ENCODE peak calls at places on chromosomes 16 and 17, in ten cellular contexts. One of them, this sample, is unnamed.

GRCh38 chr17:70307430-70307829 is 138.1 kb downstream of the KCNJ2 start:
- DNase-seq in LoVo: no peak
- DNase-seq in left ventricle myocardium inferior: no peak
- DNase-seq in stomach: no peak
- DNase-seq in amniotic stem cell: no peak
- DNase-seq in NCI-H510A treated with DMSO at 0.1 percent for 48 hours: no peak
- DNase-seq in NCI-H2029 treated with DMSO at 0.1 percent for 48 hours: no peak
- DNase-seq in left colon: no peak
- DNase-seq in cardiac muscle cell: no peak
- DNase-seq in SK-N-MC: no peak
- DNase-seq in this sample: no peak

GRCh38 chr16:70342016-70342415 is 4.7 kb upstream of the DDX19A start:
- DNase-seq in LoVo: no peak
- DNase-seq in left ventricle myocardium inferior: no peak
- DNase-seq in stomach: no peak
- DNase-seq in amniotic stem cell: no peak
- DNase-seq in NCI-H510A treated with DMSO at 0.1 percent for 48 hours: no peak
- DNase-seq in NCI-H2029 treated with DMSO at 0.1 percent for 48 hours: no peak
- DNase-seq in left colon: no peak
- DNase-seq in cardiac muscle cell: peak; percentile 72
- DNase-seq in SK-N-MC: no peak
- DNase-seq in this sample: no peak

GRCh38 chr17:50239913-50240312 is 34.4 kb upstream of the TMEM92 start:
- DNase-seq in LoVo: no peak
- DNase-seq in left ventricle myocardium inferior: no peak
- DNase-seq in stomach: no peak
- DNase-seq in amniotic stem cell: no peak
- DNase-seq in NCI-H510A treated with DMSO at 0.1 percent for 48 hours: no peak
- DNase-seq in NCI-H2029 treated with DMSO at 0.1 percent for 48 hours: no peak
- DNase-seq in left colon: no peak
- DNase-seq in cardiac muscle cell: no peak
- DNase-seq in SK-N-MC: no peak
- DNase-seq in this sample: no peak

GRCh38 chr17:48510761-48511604 is 19.8 kb downstream of the HOXB1 start:
- DNase-seq in LoVo: no peak
- DNase-seq in left ventricle myocardium inferior: no peak
- DNase-seq in stomach: no peak
- DNase-seq in amniotic stem cell: no peak
- DNase-seq in NCI-H510A treated with DMSO at 0.1 percent for 48 hours: no peak
- DNase-seq in NCI-H2029 treated with DMSO at 0.1 percent for 48 hours: no peak
- DNase-seq in left colon: no peak
- DNase-seq in cardiac muscle cell: no peak
- DNase-seq in SK-N-MC: no peak
- DNase-seq in this sample: no peak

GRCh38 chr16:79114759-79115158 is 485.8 kb downstream of the MAF start:
- DNase-seq in LoVo: no peak
- DNase-seq in left ventricle myocardium inferior: no peak
- DNase-seq in stomach: no peak
- DNase-seq in amniotic stem cell: no peak
- DNase-seq in NCI-H510A treated with DMSO at 0.1 percent for 48 hours: no peak
- DNase-seq in NCI-H2029 treated with DMSO at 0.1 percent for 48 hours: no peak
- DNase-seq in left colon: no peak
- DNase-seq in cardiac muscle cell: peak; percentile 10
- DNase-seq in SK-N-MC: no peak
- DNase-seq in this sample: no peak

GRCh38 chr17:82072827-82073226 is 7.2 kb upstream of the DUS1L start:
- DNase-seq in LoVo: peak; percentile 30
- DNase-seq in left ventricle myocardium inferior: no peak
- DNase-seq in stomach: no peak
- DNase-seq in amniotic stem cell: no peak
- DNase-seq in NCI-H510A treated with DMSO at 0.1 percent for 48 hours: no peak
- DNase-seq in NCI-H2029 treated with DMSO at 0.1 percent for 48 hours: no peak
- DNase-seq in left colon: peak; percentile 54
- DNase-seq in cardiac muscle cell: no peak
- DNase-seq in SK-N-MC: no peak
- DNase-seq in this sample: no peak

GRCh38 chr16:86733526-86734254 is 155.3 kb downstream of the FOXL1 start:
- DNase-seq in LoVo: no peak
- DNase-seq in left ventricle myocardium inferior: no peak
- DNase-seq in stomach: no peak
- DNase-seq in amniotic stem cell: no peak
- DNase-seq in NCI-H510A treated with DMSO at 0.1 percent for 48 hours: no peak
- DNase-seq in NCI-H2029 treated with DMSO at 0.1 percent for 48 hours: no peak
- DNase-seq in left colon: no peak
- DNase-seq in cardiac muscle cell: no peak
- DNase-seq in SK-N-MC: no peak
- DNase-seq in this sample: no peak

GRCh38 chr17:2562162-2562858 is 31.1 kb upstream of the PAFAH1B1 start:
- DNase-seq in LoVo: no peak
- DNase-seq in left ventricle myocardium inferior: no peak
- DNase-seq in stomach: no peak
- DNase-seq in amniotic stem cell: no peak
- DNase-seq in NCI-H510A treated with DMSO at 0.1 percent for 48 hours: no peak
- DNase-seq in NCI-H2029 treated with DMSO at 0.1 percent for 48 hours: no peak
- DNase-seq in left colon: no peak
- DNase-seq in cardiac muscle cell: no peak
- DNase-seq in SK-N-MC: no peak
- DNase-seq in this sample: no peak

GRCh38 chr17:77609553-77610517 is 348.7 kb upstream of the TNRC6C start:
- DNase-seq in LoVo: no peak
- DNase-seq in left ventricle myocardium inferior: no peak
- DNase-seq in stomach: no peak
- DNase-seq in amniotic stem cell: no peak
- DNase-seq in NCI-H510A treated with DMSO at 0.1 percent for 48 hours: no peak
- DNase-seq in NCI-H2029 treated with DMSO at 0.1 percent for 48 hours: no peak
- DNase-seq in left colon: no peak
- DNase-seq in cardiac muscle cell: no peak
- DNase-seq in SK-N-MC: no peak
- DNase-seq in this sample: no peak

GRCh38 chr17:55086635-55087058 is 118.1 kb downstream of the STXBP4 start:
- DNase-seq in LoVo: no peak
- DNase-seq in left ventricle myocardium inferior: no peak
- DNase-seq in stomach: no peak
- DNase-seq in amniotic stem cell: peak; percentile 34
- DNase-seq in NCI-H510A treated with DMSO at 0.1 percent for 48 hours: no peak
- DNase-seq in NCI-H2029 treated with DMSO at 0.1 percent for 48 hours: peak; percentile 19
- DNase-seq in left colon: no peak
- DNase-seq in cardiac muscle cell: no peak
- DNase-seq in SK-N-MC: no peak
- DNase-seq in this sample: peak; percentile 83

This sample was measured in brain pericyte.